ENCODE peak calls at places on chromosome 4, in eight cellular contexts. One of them, this sample, is unnamed.

GRCh38 chr4:87425711-87426110 is 3.3 kb downstream of the NUDT9 start:
- DNase-seq in stimulated activated CD4-positive, alpha-beta T cell treated with anti-CD3 and anti-CD28 coated beads, Interleukin-2, amount 100 ng/mL, for 48 hours: no peak
- DNase-seq in NAMALWA: no peak
- DNase-seq in PC-3: no peak
- DNase-seq in GM23248: peak; percentile 9
- DNase-seq in AG10803: no peak
- DNase-seq in Peyer's patch: no peak
- DNase-seq in AG08395: no peak
- DNase-seq in this sample: no peak

GRCh38 chr4:10495651-10496050 is 38.4 kb upstream of the ZNF518B start:
- DNase-seq in GM23248: no peak
- DNase-seq in NAMALWA: no peak
- DNase-seq in AG08395: no peak
- DNase-seq in Peyer's patch: no peak
- DNase-seq in AG10803: no peak
- DNase-seq in PC-3: no peak
- DNase-seq in stimulated activated CD4-positive, alpha-beta T cell treated with anti-CD3 and anti-CD28 coated beads, Interleukin-2, amount 100 ng/mL, for 48 hours: no peak
- DNase-seq in this sample: no peak

GRCh38 chr4:185838514-185839203 is 26.7 kb upstream of the SORBS2 start:
- DNase-seq in stimulated activated CD4-positive, alpha-beta T cell treated with anti-CD3 and anti-CD28 coated beads, Interleukin-2, amount 100 ng/mL, for 48 hours: no peak
- DNase-seq in Peyer's patch: no peak
- DNase-seq in AG08395: no peak
- DNase-seq in NAMALWA: no peak
- DNase-seq in PC-3: no peak
- DNase-seq in GM23248: peak; percentile 31
- DNase-seq in AG10803: peak; percentile 3
- DNase-seq in this sample: no peak

GRCh38 chr4:130110760-130111159 is 1014.8 kb downstream of the C4orf33 start:
- DNase-seq in AG10803: no peak
- DNase-seq in stimulated activated CD4-positive, alpha-beta T cell treated with anti-CD3 and anti-CD28 coated beads, Interleukin-2, amount 100 ng/mL, for 48 hours: no peak
- DNase-seq in AG08395: no peak
- DNase-seq in Peyer's patch: no peak
- DNase-seq in GM23248: no peak
- DNase-seq in PC-3: no peak
- DNase-seq in NAMALWA: no peak
- DNase-seq in this sample: no peak

GRCh38 chr4:7313361-7313811 is 121.0 kb downstream of the SORCS2 start:
- DNase-seq in AG10803: no peak
- DNase-seq in Peyer's patch: no peak
- DNase-seq in GM23248: no peak
- DNase-seq in stimulated activated CD4-positive, alpha-beta T cell treated with anti-CD3 and anti-CD28 coated beads, Interleukin-2, amount 100 ng/mL, for 48 hours: no peak
- DNase-seq in AG08395: peak; percentile 19
- DNase-seq in PC-3: no peak
- DNase-seq in NAMALWA: no peak
- DNase-seq in this sample: no peak

GRCh38 chr4:137421796-137422195 is 110.5 kb downstream of the PCDH18 start:
- DNase-seq in AG10803: peak; percentile 42
- DNase-seq in NAMALWA: no peak
- DNase-seq in GM23248: peak; percentile 46
- DNase-seq in PC-3: no peak
- DNase-seq in AG08395: no peak
- DNase-seq in stimulated activated CD4-positive, alpha-beta T cell treated with anti-CD3 and anti-CD28 coated beads, Interleukin-2, amount 100 ng/mL, for 48 hours: no peak
- DNase-seq in Peyer's patch: no peak
- DNase-seq in this sample: no peak

GRCh38 chr4:31660916-31661315 is 940.7 kb downstream of the PCDH7 start:
- DNase-seq in stimulated activated CD4-positive, alpha-beta T cell treated with anti-CD3 and anti-CD28 coated beads, Interleukin-2, amount 100 ng/mL, for 48 hours: no peak
- DNase-seq in PC-3: no peak
- DNase-seq in Peyer's patch: no peak
- DNase-seq in NAMALWA: no peak
- DNase-seq in GM23248: no peak
- DNase-seq in AG10803: no peak
- DNase-seq in AG08395: no peak
- DNase-seq in this sample: no peak

GRCh38 chr4:7243609-7244342 is 51.4 kb downstream of the SORCS2 start:
- DNase-seq in PC-3: no peak
- DNase-seq in AG08395: no peak
- DNase-seq in AG10803: no peak
- DNase-seq in Peyer's patch: no peak
- DNase-seq in NAMALWA: no peak
- DNase-seq in GM23248: no peak
- DNase-seq in stimulated activated CD4-positive, alpha-beta T cell treated with anti-CD3 and anti-CD28 coated beads, Interleukin-2, amount 100 ng/mL, for 48 hours: no peak
- DNase-seq in this sample: no peak

GRCh38 chr4:125519376-125520171 is 204.8 kb downstream of the FAT4 start:
- DNase-seq in PC-3: no peak
- DNase-seq in NAMALWA: no peak
- DNase-seq in AG10803: no peak
- DNase-seq in GM23248: no peak
- DNase-seq in Peyer's patch: no peak
- DNase-seq in AG08395: no peak
- DNase-seq in stimulated activated CD4-positive, alpha-beta T cell treated with anti-CD3 and anti-CD28 coated beads, Interleukin-2, amount 100 ng/mL, for 48 hours: no peak
- DNase-seq in this sample: no peak

GRCh38 chr4:1792832-1793495 is at the start of gene FGFR3:
- DNase-seq in NAMALWA: no peak
- DNase-seq in AG10803: no peak
- DNase-seq in stimulated activated CD4-positive, alpha-beta T cell treated with anti-CD3 and anti-CD28 coated beads, Interleukin-2, amount 100 ng/mL, for 48 hours: peak; percentile 38
- DNase-seq in AG08395: peak; percentile 83
- DNase-seq in Peyer's patch: peak; percentile 60
- DNase-seq in PC-3: peak; percentile 3
- DNase-seq in GM23248: peak; percentile 64
- DNase-seq in this sample: no peak

GRCh38 chr4:185656467-185656890 is 121.2 kb upstream of the PDLIM3 start:
- DNase-seq in stimulated activated CD4-positive, alpha-beta T cell treated with anti-CD3 and anti-CD28 coated beads, Interleukin-2, amount 100 ng/mL, for 48 hours: no peak
- DNase-seq in GM23248: peak; percentile 59
- DNase-seq in PC-3: peak; percentile 4
- DNase-seq in AG08395: peak; percentile 65
- DNase-seq in NAMALWA: no peak
- DNase-seq in AG10803: peak; percentile 58
- DNase-seq in Peyer's patch: no peak
- DNase-seq in this sample: no peak

GRCh38 chr4:52659722-52660261 is 691 bp upstream of the USP46 start:
- DNase-seq in PC-3: peak; percentile 35
- DNase-seq in stimulated activated CD4-positive, alpha-beta T cell treated with anti-CD3 and anti-CD28 coated beads, Interleukin-2, amount 100 ng/mL, for 48 hours: peak; percentile 4
- DNase-seq in Peyer's patch: peak; percentile 80
- DNase-seq in NAMALWA: no peak
- DNase-seq in AG08395: peak; percentile 50
- DNase-seq in AG10803: peak; percentile 29
- DNase-seq in GM23248: peak; percentile 64
- DNase-seq in this sample: no peak

GRCh38 chr4:15778742-15779231 is 659 bp downstream of the CD38 start:
- DNase-seq in NAMALWA: peak; percentile 74
- DNase-seq in stimulated activated CD4-positive, alpha-beta T cell treated with anti-CD3 and anti-CD28 coated beads, Interleukin-2, amount 100 ng/mL, for 48 hours: no peak
- DNase-seq in PC-3: no peak
- DNase-seq in AG08395: peak; percentile 12
- DNase-seq in Peyer's patch: peak; percentile 81
- DNase-seq in AG10803: no peak
- DNase-seq in GM23248: peak; percentile 32
- DNase-seq in this sample: no peak

GRCh38 chr4:125433453-125433852 is 118.7 kb downstream of the FAT4 start:
- DNase-seq in GM23248: peak; percentile 59
- DNase-seq in stimulated activated CD4-positive, alpha-beta T cell treated with anti-CD3 and anti-CD28 coated beads, Interleukin-2, amount 100 ng/mL, for 48 hours: no peak
- DNase-seq in NAMALWA: no peak
- DNase-seq in AG10803: peak; percentile 85
- DNase-seq in PC-3: no peak
- DNase-seq in Peyer's patch: no peak
- DNase-seq in AG08395: peak; percentile 34
- DNase-seq in this sample: no peak

GRCh38 chr4:98919996-98920395 is 8.9 kb downstream of the EIF4E start:
- DNase-seq in stimulated activated CD4-positive, alpha-beta T cell treated with anti-CD3 and anti-CD28 coated beads, Interleukin-2, amount 100 ng/mL, for 48 hours: no peak
- DNase-seq in GM23248: peak; percentile 58
- DNase-seq in AG10803: peak; percentile 33
- DNase-seq in PC-3: peak; percentile 31
- DNase-seq in AG08395: peak; percentile 35
- DNase-seq in NAMALWA: no peak
- DNase-seq in Peyer's patch: no peak
- DNase-seq in this sample: no peak

GRCh38 chr4:18398661-18399060 is 377.1 kb upstream of the LCORL start:
- DNase-seq in stimulated activated CD4-positive, alpha-beta T cell treated with anti-CD3 and anti-CD28 coated beads, Interleukin-2, amount 100 ng/mL, for 48 hours: no peak
- DNase-seq in GM23248: no peak
- DNase-seq in PC-3: no peak
- DNase-seq in Peyer's patch: no peak
- DNase-seq in AG08395: no peak
- DNase-seq in AG10803: no peak
- DNase-seq in NAMALWA: no peak
- DNase-seq in this sample: no peak

GRCh38 chr4:101218894-101219293 is 128.4 kb downstream of the PPP3CA start:
- DNase-seq in Peyer's patch: no peak
- DNase-seq in AG08395: no peak
- DNase-seq in stimulated activated CD4-positive, alpha-beta T cell treated with anti-CD3 and anti-CD28 coated beads, Interleukin-2, amount 100 ng/mL, for 48 hours: no peak
- DNase-seq in GM23248: no peak
- DNase-seq in AG10803: no peak
- DNase-seq in NAMALWA: no peak
- DNase-seq in PC-3: no peak
- DNase-seq in this sample: no peak

GRCh38 chr4:148961526-148961925 is 519.3 kb upstream of the NR3C2 start:
- DNase-seq in GM23248: no peak
- DNase-seq in stimulated activated CD4-positive, alpha-beta T cell treated with anti-CD3 and anti-CD28 coated beads, Interleukin-2, amount 100 ng/mL, for 48 hours: no peak
- DNase-seq in PC-3: peak; percentile 11
- DNase-seq in Peyer's patch: no peak
- DNase-seq in AG08395: no peak
- DNase-seq in NAMALWA: no peak
- DNase-seq in AG10803: no peak
- DNase-seq in this sample: no peak

This sample was measured in GM12878.